ENCODE peak calls at places on chromosome 10, in seven cellular contexts. F, H, B, S, A, X and U are unnamed samples.

GRCh38 chr10:16686081-16686902 is 130.9 kb downstream of the RSU1 start:
- DNase-seq in F (no peak), H (no peak), B (no peak), S (no peak), A (no peak), X (no peak), U (no peak)

GRCh38 chr10:115539142-115539762 is 446.1 kb downstream of the ATRNL1 start:
- DNase-seq in F (no peak), H (no peak), B (no peak), S (no peak), A (no peak), X (no peak), U (no peak)

GRCh38 chr10:97000487-97001182 is 168.5 kb downstream of the LCOR start:
- DNase-seq in F (no peak), H (no peak), B (no peak), S (no peak), A (no peak), X (no peak), U (no peak)

GRCh38 chr10:76408646-76409045 is 977.2 kb downstream of the LRMDA start:
- DNase-seq in F (no peak), H (no peak), B (no peak), S (no peak), A (peak; percentile 60), X (no peak), U (no peak)

GRCh38 chr10:12350167-12350872 is 973 bp downstream of the CAMK1D start:
- DNase-seq in F (peak; percentile 70), H (peak; percentile 46), B (no peak), S (peak; percentile 49), A (peak; percentile 21), X (peak; percentile 33), U (peak; percentile 38)

GRCh38 chr10:78332699-78333098 is 299.0 kb downstream of the RPS24 start:
- DNase-seq in F (peak; percentile 6), H (no peak), B (no peak), S (no peak), A (no peak), X (no peak), U (no peak)

GRCh38 chr10:21334891-21335696 is 190.4 kb downstream of the SKIDA1 start:
- DNase-seq in F (peak; percentile 19), H (no peak), B (no peak), S (no peak), A (peak; percentile 86), X (peak; percentile 92), U (peak; percentile 78)

GRCh38 chr10:95243318-95243617 is 47.5 kb downstream of the PDLIM1 start:
- DNase-seq in F (no peak), H (no peak), B (no peak), S (no peak), A (no peak), X (no peak), U (no peak)

GRCh38 chr10:115026041-115026779 is 67.0 kb upstream of the ATRNL1 start:
- DNase-seq in F (no peak), H (no peak), B (no peak), S (peak; percentile 8), A (no peak), X (no peak), U (no peak)

GRCh38 chr10:108545921-108546320 is 1377.4 kb downstream of the XPNPEP1 start:
- DNase-seq in F (no peak), H (no peak), B (no peak), S (no peak), A (no peak), X (no peak), U (no peak)

GRCh38 chr10:132866601-132867381 is 75.6 kb downstream of the CFAP46 start:
- DNase-seq in F (no peak), H (no peak), B (no peak), S (no peak), A (no peak), X (no peak), U (no peak)

GRCh38 chr10:21406595-21407218 is 118.8 kb downstream of the SKIDA1 start:
- DNase-seq in F (no peak), H (no peak), B (no peak), S (no peak), A (peak; percentile 24), X (peak; percentile 74), U (peak; percentile 63)

GRCh38 chr10:114638874-114639625 is 19.0 kb downstream of the ABLIM1 start:
- DNase-seq in F (no peak), H (no peak), B (peak; percentile 15), S (no peak), A (peak; percentile 84), X (peak; percentile 94), U (no peak)

GRCh38 chr10:34587002-34587740 is 227.9 kb downstream of the PARD3 start:
- DNase-seq in F (no peak), H (no peak), B (no peak), S (no peak), A (peak; percentile 29), X (peak; percentile 53), U (no peak)

GRCh38 chr10:88006261-88006660 is 142.8 kb downstream of the PTEN start:
- DNase-seq in F (no peak), H (no peak), B (no peak), S (no peak), A (no peak), X (no peak), U (no peak)

GRCh38 chr10:62071846-62072281 is 170.4 kb downstream of the ARID5B start:
- DNase-seq in F (no peak), H (no peak), B (no peak), S (no peak), A (no peak), X (no peak), U (no peak)

GRCh38 chr10:46247808-46248569 is 38.8 kb upstream of the ANTXRL start:
- DNase-seq in F (peak; percentile 8), H (peak; percentile 14), B (no peak), S (no peak), A (no peak), X (no peak), U (no peak)

GRCh38 chr10:9342865-9343450 is 1288.5 kb downstream of the GATA3 start:
- DNase-seq in F (no peak), H (no peak), B (no peak), S (no peak), A (peak; percentile 25), X (peak; percentile 47), U (peak; percentile 65)

GRCh38 chr10:74432841-74433594 is 282.0 kb downstream of the ADK start:
- DNase-seq in F (no peak), H (no peak), B (no peak), S (no peak), A (peak; percentile 48), X (peak; percentile 75), U (no peak)

GRCh38 chr10:119461380-119461779 is 81.1 kb downstream of the RGS10 start:
- DNase-seq in F (no peak), H (no peak), B (no peak), S (no peak), A (no peak), X (no peak), U (no peak)

GRCh38 chr10:10730644-10731043 is 287.0 kb upstream of the CELF2 start:
- DNase-seq in F (no peak), H (no peak), B (no peak), S (no peak), A (no peak), X (no peak), U (no peak)

GRCh38 chr10:113524120-113524519 is 28.7 kb upstream of the HABP2 start:
- DNase-seq in F (no peak), H (no peak), B (no peak), S (no peak), A (no peak), X (no peak), U (peak; percentile 10)

GRCh38 chr10:114386446-114386845 is 17.9 kb downstream of the AFAP1L2 start:
- DNase-seq in F (no peak), H (no peak), B (no peak), S (no peak), A (no peak), X (no peak), U (no peak)

GRCh38 chr10:49359349-49360231 is 36.3 kb downstream of the DRGX start:
- DNase-seq in F (no peak), H (no peak), B (no peak), S (peak; percentile 38), A (no peak), X (peak; percentile 12), U (peak; percentile 60)

GRCh38 chr10:27746364-27747095 is 911 bp upstream of the MKX start:
- DNase-seq in F (no peak), H (no peak), B (no peak), S (peak; percentile 5), A (no peak), X (no peak), U (no peak)

GRCh38 chr10:102670871-102671434 is 26.7 kb downstream of the TRIM8 start:
- DNase-seq in F (no peak), H (no peak), B (no peak), S (no peak), A (no peak), X (no peak), U (no peak)

GRCh38 chr10:113062977-113063967 is 113.2 kb downstream of the TCF7L2 start:
- DNase-seq in F (no peak), H (no peak), B (no peak), S (peak; percentile 44), A (no peak), X (no peak), U (no peak)